ENCODE peak calls at places on chromosomes 1 and 21, in four cellular contexts. One of them, this sample, is unnamed.
A peak's percentile ranks its signal among the peaks of the same experiment; 100 is the strongest.

GRCh38 chr1:933603-933940 is 9.8 kb downstream of the SAMD11 start:
- DNase-seq in A549: no peak
- DNase-seq in right lobe of liver: no peak
- DNase-seq in NCI-H460: no peak
- DNase-seq in this sample: no peak

GRCh38 chr1:68188060-68188538 is 44.2 kb downstream of the WLS start:
- DNase-seq in A549: no peak
- DNase-seq in right lobe of liver: no peak
- DNase-seq in NCI-H460: no peak
- DNase-seq in this sample: no peak

GRCh38 chr1:15411593-15412487 is 2.2 kb downstream of the EFHD2 start:
- DNase-seq in A549: no peak
- DNase-seq in right lobe of liver: peak; percentile 64
- DNase-seq in NCI-H460: no peak
- DNase-seq in this sample: peak; percentile 97

GRCh38 chr1:172254521-172255222 is 165.8 kb upstream of the C1orf105 start:
- DNase-seq in A549: peak; percentile 75
- DNase-seq in right lobe of liver: no peak
- DNase-seq in NCI-H460: peak; percentile 29
- DNase-seq in this sample: peak; percentile 90

GRCh38 chr1:198756470-198756869 is 117.6 kb downstream of the PTPRC start:
- DNase-seq in A549: peak; percentile 20
- DNase-seq in right lobe of liver: no peak
- DNase-seq in NCI-H460: peak; percentile 47
- DNase-seq in this sample: no peak

GRCh38 chr1:180280617-180281016 is 50.6 kb downstream of the LHX4 start:
- DNase-seq in A549: no peak
- DNase-seq in right lobe of liver: no peak
- DNase-seq in NCI-H460: no peak
- DNase-seq in this sample: no peak

GRCh38 chr1:87778896-87779295 is 450.2 kb downstream of the LMO4 start:
- DNase-seq in A549: no peak
- DNase-seq in right lobe of liver: no peak
- DNase-seq in NCI-H460: no peak
- DNase-seq in this sample: peak; percentile 26

GRCh38 chr1:76477131-76477530 is 390.1 kb upstream of the ST6GALNAC5 start:
- DNase-seq in A549: no peak
- DNase-seq in right lobe of liver: no peak
- DNase-seq in NCI-H460: no peak
- DNase-seq in this sample: no peak

GRCh38 chr21:34939673-34940321 is 109.3 kb downstream of the RUNX1 start:
- DNase-seq in A549: no peak
- DNase-seq in right lobe of liver: no peak
- DNase-seq in NCI-H460: no peak
- DNase-seq in this sample: no peak

GRCh38 chr21:29187939-29188338 is 57.5 kb downstream of the MAP3K7CL start:
- DNase-seq in A549: peak; percentile 65
- DNase-seq in right lobe of liver: peak; percentile 83
- DNase-seq in NCI-H460: peak; percentile 74
- DNase-seq in this sample: no peak

GRCh38 chr1:165580931-165581871 is 37.4 kb downstream of the LRRC52 start:
- DNase-seq in A549: no peak
- DNase-seq in right lobe of liver: no peak
- DNase-seq in NCI-H460: no peak
- DNase-seq in this sample: no peak

GRCh38 chr1:221708076-221708571 is 33.8 kb downstream of the DUSP10 start:
- DNase-seq in A549: no peak
- DNase-seq in right lobe of liver: no peak
- DNase-seq in NCI-H460: no peak
- DNase-seq in this sample: no peak

GRCh38 chr1:25727026-25727818 is 72.8 kb upstream of the SELENON start:
- DNase-seq in A549: no peak
- DNase-seq in right lobe of liver: no peak
- DNase-seq in NCI-H460: no peak
- DNase-seq in this sample: no peak

GRCh38 chr21:45318146-45318555 is 30.5 kb upstream of the POFUT2 start:
- DNase-seq in A549: no peak
- DNase-seq in right lobe of liver: no peak
- DNase-seq in NCI-H460: no peak
- DNase-seq in this sample: no peak

GRCh38 chr21:31857096-31857495 is 15.7 kb upstream of the HUNK start:
- DNase-seq in A549: no peak
- DNase-seq in right lobe of liver: no peak
- DNase-seq in NCI-H460: no peak
- DNase-seq in this sample: no peak

GRCh38 chr1:168210312-168210711 is 15.5 kb upstream of the SFT2D2 start:
- DNase-seq in A549: no peak
- DNase-seq in right lobe of liver: no peak
- DNase-seq in NCI-H460: no peak
- DNase-seq in this sample: no peak